ENCODE peak calls at places on chromosome 16, in eight cellular contexts. Z, I, A, F, H, P, V and M are unnamed samples.

GRCh38 chr16:58449768-58450167 is 50.2 kb upstream of the NDRG4 start:
- DNase-seq in I (no peak), A (no peak), V (no peak), F (no peak), Z (no peak), P (no peak), H (no peak), M (no peak)

GRCh38 chr16:87555647-87556046 is 46.7 kb upstream of the JPH3 start:
- DNase-seq in F (no peak), V (no peak), I (no peak), Z (no peak), H (no peak), P (no peak), A (no peak), M (no peak)

GRCh38 chr16:3158498-3159314 is 23.9 kb downstream of the ZNF213 start:
- DNase-seq in V (peak), H (peak), Z (peak), P (peak), I (peak), F (peak), A (peak), M (peak)

GRCh38 chr16:25035494-25036405 is 20.6 kb upstream of the ARHGAP17 start:
- DNase-seq in I (no peak), H (peak), A (no peak), F (peak), V (no peak), Z (no peak), P (no peak), M (no peak)

GRCh38 chr16:35788381-35788780 is 2329.0 kb downstream of the TP53TG3F start:
- DNase-seq in A (no peak), V (no peak), F (no peak), I (no peak), P (no peak), H (no peak), Z (no peak), M (no peak)

GRCh38 chr16:1112506-1113184 is 16.6 kb upstream of the C1QTNF8 start:
- DNase-seq in F (no peak), I (no peak), A (no peak), V (no peak), H (no peak), P (no peak), Z (no peak), M (no peak)

GRCh38 chr16:11586856-11587642 is at the start of gene LITAF:
- DNase-seq in A (peak), F (peak), P (peak), I (no peak), H (peak), Z (peak), V (peak), M (peak)

GRCh38 chr16:54194008-54194731 is 92.4 kb downstream of the IRX3 start:
- DNase-seq in P (no peak), V (no peak), I (no peak), Z (peak), H (peak), F (peak), A (peak), M (no peak)

GRCh38 chr16:29745126-29745852 is 501 bp downstream of the C16orf54 start:
- DNase-seq in H (no peak), I (no peak), F (no peak), A (no peak), Z (no peak), V (no peak), P (peak), M (no peak)

GRCh38 chr16:49918257-49918656 is 62.3 kb upstream of the ZNF423 start:
- DNase-seq in A (no peak), H (no peak), P (no peak), F (no peak), V (no peak), Z (no peak), I (no peak), M (no peak)

GRCh38 chr16:23679274-23679985 is 741 bp downstream of the PLK1 start:
- DNase-seq in V (peak), A (peak), Z (no peak), P (peak), F (peak), I (peak), H (peak), M (no peak)

GRCh38 chr16:53087101-53087500 is 32.3 kb downstream of the CHD9 start:
- DNase-seq in F (peak), P (no peak), I (no peak), H (peak), A (no peak), Z (no peak), V (no peak), M (no peak)

GRCh38 chr16:85514601-85515318 is 98.4 kb upstream of the GSE1 start:
- DNase-seq in V (peak), P (no peak), H (peak), Z (peak), A (peak), F (peak), I (peak), M (peak)

GRCh38 chr16:86457621-86458456 is 52.5 kb upstream of the FOXF1 start:
- DNase-seq in A (no peak), V (no peak), I (no peak), Z (no peak), F (peak), P (no peak), H (peak), M (peak)

GRCh38 chr16:68105611-68106010 is 20.4 kb downstream of the NFATC3 start:
- DNase-seq in F (peak), P (no peak), Z (no peak), H (peak), I (no peak), V (no peak), A (no peak), M (no peak)

GRCh38 chr16:13923703-13924298 is 3.8 kb downstream of the ERCC4 start:
- DNase-seq in P (peak), F (peak), A (no peak), H (peak), Z (peak), I (peak), V (no peak), M (no peak)

GRCh38 chr16:67580202-67580601 is 17.9 kb downstream of the CTCF start:
- DNase-seq in V (no peak), H (no peak), A (no peak), F (no peak), P (no peak), Z (no peak), I (no peak), M (no peak)

GRCh38 chr16:75452464-75453190 is 11.9 kb downstream of the TMEM170A start:
- DNase-seq in F (no peak), Z (no peak), P (no peak), I (peak), V (no peak), H (no peak), A (no peak), M (no peak)

GRCh38 chr16:51148674-51149228 is 2.3 kb downstream of the SALL1 start:
- DNase-seq in Z (no peak), H (peak), I (no peak), V (peak), F (no peak), A (no peak), P (no peak), M (no peak)

GRCh38 chr16:29645699-29646187 is 17.3 kb upstream of the SPN start:
- DNase-seq in H (no peak), V (no peak), Z (no peak), P (peak), I (peak), F (peak), A (no peak), M (no peak)

GRCh38 chr16:20323591-20324117 is 3.7 kb downstream of the GP2 start:
- DNase-seq in F (no peak), A (no peak), I (no peak), P (no peak), V (no peak), Z (no peak), H (no peak), M (no peak)

GRCh38 chr16:89958068-89958467 is 9.5 kb downstream of the DEF8 start:
- DNase-seq in F (peak), P (no peak), A (no peak), V (peak), I (peak), H (peak), Z (no peak), M (no peak)

GRCh38 chr16:46883353-46883689 is 841 bp upstream of the GPT2 start:
- DNase-seq in I (no peak), Z (no peak), A (no peak), V (no peak), H (no peak), F (no peak), P (no peak), M (no peak)

GRCh38 chr16:52494621-52495020 is 52.3 kb downstream of the TOX3 start:
- DNase-seq in F (no peak), H (no peak), I (no peak), V (no peak), Z (no peak), A (no peak), P (no peak), M (no peak)

GRCh38 chr16:57563487-57563750 is 21.0 kb downstream of the ADGRG5 start:
- DNase-seq in F (no peak), A (no peak), Z (no peak), H (no peak), V (peak), I (no peak), P (no peak), M (no peak)

GRCh38 chr16:31664683-31665482 is 137.2 kb downstream of the AHSP start:
- DNase-seq in A (no peak), H (peak), I (no peak), Z (no peak), F (peak), V (no peak), P (no peak), M (no peak)

GRCh38 chr16:21990381-21990944 is 10.5 kb downstream of the PDZD9 start:
- DNase-seq in P (no peak), V (no peak), I (peak), A (no peak), H (no peak), F (no peak), Z (no peak), M (no peak)

GRCh38 chr16:87369117-87369775 is 14.3 kb downstream of the FBXO31 start:
- DNase-seq in H (no peak), A (no peak), F (no peak), Z (no peak), V (no peak), P (no peak), I (peak), M (no peak)

GRCh38 chr16:528111-529011 is 849 bp downstream of the CAPN15 start:
- DNase-seq in H (peak), P (no peak), I (peak), A (peak), V (no peak), F (peak), Z (no peak), M (peak)

GRCh38 chr16:54928016-54928356 is 2.7 kb upstream of the IRX5 start:
- DNase-seq in V (no peak), Z (no peak), P (no peak), I (peak), F (peak), H (peak), A (no peak), M (no peak)

GRCh38 chr16:84360170-84360569 is 8.2 kb upstream of the ATP2C2 start:
- DNase-seq in Z (no peak), I (peak), F (no peak), V (peak), H (peak), A (peak), P (no peak), M (no peak)